ENCODE peak calls at places on chromosome X, in ten cellular contexts. Y, G, Q, E, N, J, A, M, V and S are unnamed samples. For H3K27me3, the result is how much of the 10 kb centered on the place peaks cover.

GRCh38 chrX:48022100-48022499 is 15.3 kb downstream of the SPACA5 start:
- DNase-seq in Y (no peak), G (no peak), Q (no peak), E (no peak), N (no peak), J (no peak), A (no peak), M (no peak), V (no peak), S (no peak)

GRCh38 chrX:151397741-151398070 is 700 bp downstream of the VMA21 start:
- DNase-seq in Y (no peak), G (no peak), Q (no peak), E (no peak), N (no peak), J (no peak), A (peak), M (no peak), V (no peak), S (peak)

GRCh38 chrX:111086521-111087127 is 9.4 kb upstream of the PAK3 start:
- DNase-seq in Y (no peak), G (no peak), Q (no peak), E (no peak), N (no peak), J (no peak), A (no peak), M (peak), V (no peak), S (no peak)

GRCh38 chrX:45435481-45435880 is 234.8 kb upstream of the DIPK2B start:
- DNase-seq in Y (no peak), G (no peak), Q (no peak), E (no peak), N (no peak), J (no peak), A (no peak), M (no peak), V (no peak), S (no peak)

GRCh38 chrX:138710866-138711331 is 618 bp downstream of the FGF13 start:
- DNase-seq in Y (no peak), G (no peak), Q (peak), E (no peak), N (peak), J (no peak), A (no peak), M (peak), V (no peak), S (no peak)

GRCh38 chrX:71533850-71534515 is 1.1 kb downstream of the OGT start:
- DNase-seq in Y (no peak), G (peak), Q (peak), E (peak), N (peak), J (peak), A (peak), M (peak), V (peak), S (peak)

GRCh38 chrX:45056428-45057145 is 144.1 kb downstream of the DIPK2B start:
- DNase-seq in Y (no peak), G (no peak), Q (no peak), E (no peak), N (no peak), J (no peak), A (no peak), M (no peak), V (no peak), S (no peak)

GRCh38 chrX:54447461-54447860 is 7.3 kb downstream of the TSR2 start:
- DNase-seq in Y (no peak), G (no peak), Q (no peak), E (no peak), N (no peak), J (no peak), A (no peak), M (peak), V (no peak), S (peak)

GRCh38 chrX:48531359-48531954 is 8.1 kb upstream of the TBC1D25 start:
- DNase-seq in Y (peak), G (no peak), Q (peak), E (no peak), N (no peak), J (no peak), A (no peak), M (no peak), V (peak), S (no peak)

GRCh38 chrX:76428243-76429130 is 977 bp downstream of the MAGEE1 start:
- DNase-seq in Y (no peak), G (peak), Q (no peak), E (peak), N (peak), J (peak), A (peak), M (peak), V (no peak), S (peak)

GRCh38 chrX:124263743-124264142 is 68.7 kb upstream of the TEX13D start:
- DNase-seq in Y (no peak), G (peak), Q (no peak), E (peak), N (no peak), J (no peak), A (no peak), M (no peak), V (no peak), S (peak)

GRCh38 chrX:81336455-81337144 is 134.7 kb downstream of the SH3BGRL start:
- DNase-seq in Y (no peak), G (no peak), Q (no peak), E (no peak), N (no peak), J (no peak), A (no peak), M (no peak), V (no peak), S (no peak)

GRCh38 chrX:13899607-13900006 is 82.7 kb upstream of the GPM6B start:
- DNase-seq in Y (no peak), G (no peak), Q (no peak), E (no peak), N (no peak), J (no peak), A (no peak), M (no peak), V (peak), S (no peak)

GRCh38 chrX:131812847-131813825 is 210.0 kb upstream of the STK26 start:
- DNase-seq in Y (peak), G (peak), Q (no peak), E (peak), N (no peak), J (peak), A (peak), M (no peak), V (peak), S (peak)

GRCh38 chrX:144732588-144732987 is 514.7 kb upstream of the SPANXN1 start:
- DNase-seq in Y (no peak), G (no peak), Q (no peak), E (no peak), N (no peak), J (no peak), A (no peak), M (no peak), V (no peak), S (no peak)

GRCh38 chrX:24334473-24334872 is 20.6 kb upstream of the SUPT20HL2 start:
- DNase-seq in Y (no peak), G (no peak), Q (no peak), E (no peak), N (no peak), J (no peak), A (no peak), M (no peak), V (no peak), S (no peak)

GRCh38 chrX:38959736-38960534 is 158.7 kb downstream of the MID1IP1 start:
- DNase-seq in Y (no peak), G (no peak), Q (no peak), E (no peak), N (no peak), J (no peak), A (no peak), M (no peak), V (no peak), S (no peak)

GRCh38 chrX:37883196-37883595 is 35.8 kb upstream of the DYNLT3 start:
- DNase-seq in Y (no peak), G (no peak), Q (peak), E (no peak), N (no peak), J (no peak), A (no peak), M (no peak), V (no peak), S (no peak)

GRCh38 chrX:55196688-55197087 is 23.5 kb upstream of the PAGE5 start:
- DNase-seq in Y (no peak), G (no peak), Q (no peak), E (no peak), N (no peak), J (no peak), A (no peak), M (no peak), V (no peak), S (no peak)

GRCh38 chrX:66728818-66729271 is 90.0 kb upstream of the EDA2R start:
- DNase-seq in Y (no peak), G (peak), Q (peak), E (peak), N (peak), J (peak), A (peak), M (peak), V (peak), S (peak)

GRCh38 chrX:17923546-17923945 is 62.4 kb upstream of the RAI2 start:
- DNase-seq in Y (no peak), G (no peak), Q (no peak), E (no peak), N (no peak), J (no peak), A (peak), M (no peak), V (no peak), S (no peak)

GRCh38 chrX:134743121-134743520 is 84.8 kb upstream of the PLAC1 start:
- DNase-seq in Y (no peak), G (no peak), Q (no peak), E (no peak), N (no peak), J (no peak), A (no peak), M (no peak), V (no peak), S (no peak)

GRCh38 chrX:19846995-19847790 is 40.2 kb downstream of the SH3KBP1 start:
- DNase-seq in Y (peak), G (peak), Q (peak), E (no peak), N (no peak), J (no peak), A (no peak), M (peak), V (peak), S (peak)

GRCh38 chrX:4963432-4963831 is 1250.0 kb upstream of the PRKX start:
- DNase-seq in Y (no peak), G (no peak), Q (no peak), E (no peak), N (no peak), J (no peak), A (no peak), M (no peak), V (no peak), S (no peak)

GRCh38 chrX:8504451-8504850 is 39.8 kb downstream of the VCX3B start:
- DNase-seq in Y (no peak), G (no peak), Q (peak), E (no peak), N (no peak), J (no peak), A (no peak), M (no peak), V (peak), S (no peak)

GRCh38 chrX:18898517-18898916 is 85.4 kb downstream of the PHKA2 start:
- DNase-seq in Y (no peak), G (no peak), Q (no peak), E (no peak), N (no peak), J (no peak), A (no peak), M (no peak), V (no peak), S (no peak)

GRCh38 chrX:47648376-47648775 is 2.0 kb downstream of the ELK1 start:
- DNase-seq in Y (no peak), G (no peak), Q (peak), E (no peak), N (no peak), J (no peak), A (no peak), M (no peak), V (no peak), S (peak)

GRCh38 chrX:12249997-12250396 is 111.7 kb downstream of the FRMPD4 start:
- DNase-seq in Y (no peak), G (no peak), Q (no peak), E (no peak), N (no peak), J (no peak), A (no peak), M (no peak), V (peak), S (no peak)

GRCh38 chrX:2387614-2388239 is 113.0 kb downstream of the DHRSX start:
- DNase-seq in Y (no peak), G (no peak), Q (no peak), E (no peak), N (no peak), J (no peak), A (no peak), M (no peak), V (no peak), S (no peak)

GRCh38 chrX:39819921-39820849 is 277.6 kb downstream of the BCOR start:
- DNase-seq in Y (peak), G (no peak), Q (no peak), E (no peak), N (no peak), J (no peak), A (peak), M (peak), V (no peak), S (no peak)

GRCh38 chrX:141879616-141880015 is 24.1 kb upstream of the MAGEC1 start:
- DNase-seq in Y (no peak), G (no peak), Q (no peak), E (no peak), N (no peak), J (no peak), A (no peak), M (peak), V (no peak), S (no peak)

GRCh38 chrX:153638041-153638371 is 9.0 kb upstream of the DUSP9 start:
- DNase-seq in Y (no peak), G (no peak), Q (no peak), E (no peak), N (no peak), J (no peak), A (peak), M (peak), V (no peak), S (no peak)

GRCh38 chrX:33210156-33210555 is 1.2 kb downstream of the DMD start:
- DNase-seq in Y (no peak), G (no peak), Q (no peak), E (no peak), N (no peak), J (no peak), A (no peak), M (no peak), V (no peak), S (no peak)
- H3K4me3 ChIP-seq in Y (peak), G (no peak), Q (peak), E (no peak), N (peak), J (no peak), A (no peak), M (no peak), V (peak), S (no peak)

GRCh38 chrX:22177950-22178349 is 94.8 kb upstream of the CBLL2 start:
- DNase-seq in Y (no peak), G (no peak), Q (no peak), E (no peak), N (no peak), J (no peak), A (no peak), M (no peak), V (no peak), S (no peak)
- H3K27me3 ChIP-seq in Y (under half), G (under half), Q (under half), E (under half), N (under half), J (under half), A (under half), M (under half), V (under half), S (under half)

GRCh38 chrX:41025926-41026325 is 59.3 kb upstream of the USP9X start:
- DNase-seq in Y (no peak), G (no peak), Q (no peak), E (no peak), N (no peak), J (no peak), A (no peak), M (peak), V (no peak), S (no peak)

GRCh38 chrX:41027388-41027787 is 57.9 kb upstream of the USP9X start:
- DNase-seq in Y (no peak), G (no peak), Q (peak), E (no peak), N (no peak), J (no peak), A (no peak), M (no peak), V (peak), S (no peak)

GRCh38 chrX:41024755-41025154 is 60.5 kb upstream of the USP9X start:
- DNase-seq in Y (no peak), G (no peak), Q (no peak), E (no peak), N (no peak), J (no peak), A (no peak), M (no peak), V (no peak), S (no peak)

GRCh38 chrX:41029332-41029731 is 55.9 kb upstream of the USP9X start:
- DNase-seq in Y (no peak), G (no peak), Q (peak), E (no peak), N (no peak), J (no peak), A (no peak), M (no peak), V (peak), S (no peak)

DNA sequence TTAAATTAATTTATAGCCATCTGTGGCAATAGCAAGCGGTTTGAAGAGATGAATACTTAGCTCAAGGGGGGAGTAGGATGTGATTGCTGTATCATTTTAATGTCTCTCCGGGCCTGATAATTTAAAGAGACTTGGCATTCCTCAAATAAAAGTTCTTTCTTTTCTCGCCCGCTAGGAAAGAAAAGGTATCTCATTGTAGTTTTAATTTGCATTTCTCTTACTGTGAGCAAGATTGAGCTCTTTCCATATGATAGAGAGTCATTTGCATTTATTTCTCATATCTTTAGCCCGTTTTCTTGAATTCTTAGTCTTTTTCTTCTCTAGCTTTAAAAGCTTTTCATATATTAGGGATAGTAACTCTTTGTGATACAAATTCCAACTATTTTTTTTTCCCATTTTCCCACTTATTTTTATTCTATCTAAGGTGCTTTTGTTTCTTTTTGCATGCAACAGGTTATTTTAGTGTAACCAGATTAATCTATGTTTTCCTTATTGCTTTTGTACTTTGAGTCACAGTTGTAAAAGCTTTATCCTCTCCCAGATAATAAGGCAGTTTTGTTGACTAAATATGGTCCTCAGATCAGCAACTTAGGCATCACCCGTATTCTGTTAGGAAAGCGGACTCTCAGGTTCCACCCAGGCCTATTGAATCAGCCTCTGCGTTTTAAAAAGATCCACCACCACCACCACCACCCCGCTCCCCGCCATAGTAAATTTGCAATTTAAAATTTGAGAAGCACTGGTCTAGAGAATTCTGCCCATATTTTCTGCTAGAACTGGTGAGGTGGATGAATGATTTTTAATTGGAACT is 58.7 kb upstream of the USP9X start:
- DNase-seq in Y (no peak), G (no peak), Q (no peak), E (no peak), N (no peak), J (no peak), A (no peak), M (peak), V (no peak), S (no peak)
- H3K4me3 ChIP-seq in Y (no peak), G (no peak), Q (no peak), E (no peak), N (no peak), J (no peak), A (no peak), M (peak), V (no peak), S (no peak)

GRCh38 chrX:32937043-32937442 is 274.3 kb downstream of the DMD start:
- DNase-seq in Y (no peak), G (no peak), Q (no peak), E (no peak), N (no peak), J (no peak), A (no peak), M (no peak), V (no peak), S (no peak)

GRCh38 chrX:32929040-32929439 is 282.3 kb downstream of the DMD start:
- DNase-seq in Y (no peak), G (no peak), Q (no peak), E (no peak), N (no peak), J (no peak), A (peak), M (no peak), V (no peak), S (no peak)

GRCh38 chrX:32933548-32933947 is 277.8 kb downstream of the DMD start:
- DNase-seq in Y (no peak), G (no peak), Q (no peak), E (no peak), N (no peak), J (no peak), A (peak), M (no peak), V (no peak), S (no peak)
- H3K27me3 ChIP-seq in Y (under half), G (under half), Q (under half), E (under half), N (under half), J (under half), A (under half), M (under half), V (under half), S (under half)

GRCh38 chrX:103357871-103358270 is 1.6 kb downstream of the TCEAL9 start:
- DNase-seq in Y (no peak), G (no peak), Q (no peak), E (no peak), N (no peak), J (no peak), A (no peak), M (no peak), V (no peak), S (no peak)
- H3K4me3 ChIP-seq in Y (no peak), G (no peak), Q (peak), E (no peak), N (peak), J (no peak), A (peak), M (peak), V (peak), S (no peak)

DNA sequence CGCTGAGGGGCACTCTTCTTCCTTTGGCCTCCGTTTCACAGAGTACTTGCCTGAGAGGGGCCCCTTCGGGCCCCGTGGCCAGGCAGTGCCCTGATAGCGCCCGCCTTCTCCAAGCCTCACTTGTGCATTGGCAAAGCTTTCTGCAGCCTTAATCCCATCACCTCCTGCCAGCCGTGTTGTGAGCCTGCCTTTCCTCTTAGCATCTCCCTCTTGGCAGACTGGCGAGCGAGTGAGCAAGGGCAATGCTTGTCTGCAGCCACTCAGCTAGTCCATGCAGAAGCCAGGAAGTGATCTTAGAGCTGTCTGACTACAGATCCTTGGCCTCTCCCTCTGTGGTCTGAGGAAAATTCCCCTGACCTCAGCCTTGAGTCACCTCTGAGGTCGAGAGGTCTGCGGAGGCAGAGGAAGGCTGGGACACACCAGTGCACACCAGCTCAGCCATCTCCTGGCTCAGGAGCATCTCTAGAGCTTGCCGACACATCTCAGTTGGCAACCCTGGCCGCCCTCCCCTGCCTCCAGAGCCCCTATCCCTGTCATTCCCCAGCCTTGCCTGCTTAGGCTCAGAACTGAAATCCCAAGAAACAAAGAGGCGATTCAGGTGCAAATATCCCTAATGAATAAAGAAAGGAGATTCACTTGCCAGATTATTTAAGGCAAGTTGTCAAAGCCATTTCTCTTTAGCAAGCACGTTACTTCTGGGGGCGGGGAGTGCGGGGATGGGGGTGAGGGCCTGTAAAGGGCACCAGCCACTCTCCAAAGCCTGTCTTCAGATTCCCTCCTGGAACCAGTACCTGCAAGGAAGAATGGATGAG is 143.5 kb upstream of the MAMLD1 start:
- DNase-seq in Y (no peak), G (no peak), Q (peak), E (no peak), N (peak), J (no peak), A (no peak), M (peak), V (no peak), S (no peak)
- H3K27me3 ChIP-seq in Y (under half), G (under half), Q (under half), E (under half), N (under half), J (under half), A (under half), M (under half), V (under half), S (under half)